ENCODE peak calls at places on chromosomes 2 and 18, in nine cellular contexts. C is foreskin fibroblast; S is T-helper 1 cell; B is kidney epithelial cell; Q is stromal cell of bone marrow; Y is nephron progenitor cell; I is activated T-cell treated with anti-CD3 and anti-CD28 coated beads, Interleukin-2, amount 50 U/mL, for 72 hours; F is lower lobe of right lung; L is stimulated activated CD8-positive, alpha-beta memory T cell treated with anti-CD3 and anti-CD28 coated beads, Interleukin-12 subunit alpha, Interleukin-12 subunit beta, amount 100 ng/mL, for 4 hours. E is an unnamed sample.
A peak's percentile ranks its signal among the peaks of the same experiment; 100 is the strongest.

GRCh38 chr18:78741381-78742340 is 238.0 kb upstream of the SALL3 start:
- DNase-seq in C (no peak), Q (no peak), B (no peak), S (no peak), I (no peak), F (no peak), Y (no peak), L (no peak), E (no peak)

GRCh38 chr2:230913406-230913805 is 11.6 kb downstream of the GPR55 start:
- DNase-seq in C (no peak), Y (no peak), S (no peak), F (peak; percentile 50), B (no peak), L (no peak), Q (no peak), I (no peak), E (peak; percentile 41)

GRCh38 chr2:111663471-111663951 is 220.5 kb downstream of the ANAPC1 start:
- DNase-seq in I (no peak), C (no peak), L (no peak), B (no peak), S (no peak), Y (no peak), Q (no peak), F (no peak), E (no peak)

GRCh38 chr2:198376677-198377076 is 572.3 kb downstream of the PLCL1 start:
- DNase-seq in B (no peak), C (no peak), F (no peak), I (no peak), S (no peak), L (no peak), Q (no peak), Y (no peak), E (no peak)

GRCh38 chr2:124559236-124559635 is 534.1 kb downstream of the CNTNAP5 start:
- DNase-seq in S (no peak), F (no peak), Q (no peak), C (no peak), Y (no peak), I (no peak), L (no peak), B (no peak), E (no peak)

GRCh38 chr2:42550870-42551269 is 17.6 kb upstream of the MTA3 start:
- DNase-seq in C (no peak), L (no peak), I (no peak), Q (no peak), S (no peak), B (no peak), Y (no peak), F (no peak), E (no peak)

GRCh38 chr2:99793022-99793421 is 303.2 kb upstream of the REV1 start:
- DNase-seq in Q (no peak), L (no peak), F (no peak), I (no peak), S (no peak), Y (no peak), C (no peak), B (no peak), E (no peak)

GRCh38 chr2:127437781-127438726 is 19.8 kb downstream of the PROC start:
- DNase-seq in I (no peak), S (no peak), B (no peak), F (no peak), L (no peak), Q (no peak), C (no peak), Y (no peak), E (no peak)

GRCh38 chr2:111523009-111523408 is 361.0 kb downstream of the ANAPC1 start:
- DNase-seq in B (no peak), L (no peak), F (no peak), Q (no peak), C (no peak), Y (no peak), I (no peak), S (no peak), E (no peak)

GRCh38 chr2:239247401-239248245 is 153.2 kb downstream of the HDAC4 start:
- DNase-seq in L (no peak), S (no peak), Y (no peak), I (no peak), Q (no peak), B (peak; percentile 99), C (no peak), F (no peak), E (no peak)

GRCh38 chr2:95026471-95027368 is 1.2 kb downstream of the MAL start:
- DNase-seq in I (peak; percentile 38), Q (no peak), S (no peak), L (no peak), C (no peak), F (no peak), B (no peak), Y (no peak), E (no peak)

GRCh38 chr2:158211516-158211915 is 109.8 kb downstream of the UPP2 start:
- DNase-seq in C (no peak), Q (peak; percentile 24), Y (no peak), B (peak; percentile 64), F (no peak), S (no peak), I (no peak), L (no peak), E (no peak)

GRCh38 chr18:61545281-61546245 is 212.3 kb downstream of the CDH20 start:
- DNase-seq in Q (no peak), S (no peak), Y (no peak), L (no peak), F (no peak), I (no peak), C (no peak), B (no peak), E (no peak)

GRCh38 chr2:40279001-40279400 is 172.9 kb downstream of the SLC8A1 start:
- DNase-seq in L (no peak), F (no peak), Y (no peak), S (no peak), Q (no peak), C (no peak), B (no peak), I (no peak), E (no peak)

GRCh38 chr2:152062130-152063091 is 36.4 kb downstream of the CACNB4 start:
- DNase-seq in F (no peak), C (peak; percentile 62), Q (peak; percentile 64), S (no peak), Y (no peak), B (no peak), I (no peak), L (no peak), E (no peak)

GRCh38 chr2:9247177-9247576 is 40.6 kb downstream of the ASAP2 start:
- DNase-seq in Y (no peak), Q (no peak), B (no peak), S (no peak), F (no peak), L (no peak), C (no peak), I (no peak), E (no peak)

GRCh38 chr2:222427606-222428320 is 3.4 kb downstream of the SGPP2 start:
- DNase-seq in I (no peak), Q (no peak), C (no peak), Y (no peak), F (no peak), S (no peak), B (peak; percentile 75), L (no peak), E (no peak)

GRCh38 chr2:6074303-6074702 is 382.1 kb downstream of the SOX11 start:
- DNase-seq in Q (no peak), Y (no peak), S (no peak), C (no peak), L (no peak), B (no peak), I (no peak), F (no peak), E (no peak)

GRCh38 chr2:27583390-27583915 is 611 bp downstream of the ZNF512 start:
- DNase-seq in L (no peak), Y (no peak), C (no peak), Q (no peak), B (no peak), F (no peak), I (no peak), S (no peak), E (no peak)

GRCh38 chr2:100125641-100126040 is 16.7 kb downstream of the AFF3 start:
- DNase-seq in Q (no peak), F (no peak), I (no peak), B (no peak), Y (no peak), S (no peak), C (no peak), L (no peak), E (no peak)

GRCh38 chr2:140791802-140792201 is 1339.0 kb downstream of the LRP1B start:
- DNase-seq in Q (no peak), S (no peak), B (no peak), Y (no peak), L (no peak), F (no peak), C (no peak), I (no peak), E (no peak)

GRCh38 chr2:146312899-146313298 is 1531.9 kb upstream of the ACVR2A start:
- DNase-seq in C (peak; percentile 37), F (no peak), I (no peak), L (no peak), Q (peak; percentile 52), B (no peak), S (no peak), Y (no peak), E (peak; percentile 53)

GRCh38 chr2:73982140-73982617 is 2.5 kb upstream of the TET3 start:
- DNase-seq in C (peak; percentile 52), F (no peak), I (no peak), S (no peak), B (no peak), Q (no peak), L (no peak), Y (no peak), E (no peak)

GRCh38 chr18:13376841-13377351 is 158.3 kb downstream of the LDLRAD4 start:
- DNase-seq in F (no peak), B (no peak), C (no peak), I (peak; percentile 82), L (peak; percentile 22), Y (no peak), S (peak; percentile 47), Q (no peak), E (no peak)

GRCh38 chr2:37656512-37657423 is 14.7 kb downstream of the CDC42EP3 start:
- DNase-seq in C (no peak), L (no peak), F (no peak), Q (no peak), S (no peak), I (no peak), B (no peak), Y (no peak), E (peak; percentile 24)

GRCh38 chr18:72652990-72653593 is 109.0 kb upstream of the CBLN2 start:
- DNase-seq in Q (no peak), S (no peak), B (peak; percentile 16), I (peak; percentile 25), F (no peak), L (no peak), C (no peak), Y (peak; percentile 72), E (peak; percentile 70)